ENCODE peak calls at places on chromosomes 16 and 17, in nine cellular contexts. S is A549; B is BJ; W is HepG2; M is breast epithelium; Q is CD8-positive, alpha-beta T cell; D is colonic mucosa; O is IMR-90; U is thoracic aorta. A is an unnamed sample.

GRCh38 chr16:67528222-67528869 is at the start of gene RIPOR1:
- DNase-seq in Q (no peak), U (no peak), S (peak), B (no peak), D (peak), O (no peak), W (peak), M (no peak), A (no peak)

GRCh38 chr17:32794533-32795246 is 82.2 kb downstream of the MYO1D start:
- DNase-seq in U (no peak), D (peak), M (no peak), W (peak), B (no peak), O (no peak), S (no peak), Q (no peak), A (no peak)

GRCh38 chr17:38751803-38752118 is 780 bp upstream of the PSMB3 start:
- DNase-seq in Q (peak), S (peak), B (peak), D (peak), U (no peak), W (peak), O (peak), M (peak), A (no peak)

GRCh38 chr17:15951368-15952047 is 6.6 kb downstream of the ADORA2B start:
- DNase-seq in M (no peak), O (no peak), D (no peak), B (no peak), U (no peak), S (no peak), Q (no peak), W (no peak), A (no peak)

GRCh38 chr16:72598696-72599095 is 426.7 kb upstream of the PMFBP1 start:
- DNase-seq in W (no peak), B (no peak), D (no peak), Q (no peak), O (no peak), U (no peak), M (no peak), S (no peak), A (no peak)

GRCh38 chr17:63512896-63513644 is 10.1 kb upstream of the KCNH6 start:
- DNase-seq in W (no peak), U (no peak), O (no peak), D (no peak), B (no peak), Q (no peak), S (no peak), M (no peak), A (no peak)

GRCh38 chr17:68377771-68378201 is 79.5 kb downstream of the WIPI1 start:
- DNase-seq in U (no peak), D (no peak), Q (no peak), M (no peak), S (no peak), O (no peak), W (no peak), B (no peak), A (no peak)

GRCh38 chr17:49928826-49929475 is 40.0 kb upstream of the DLX4 start:
- DNase-seq in O (peak), B (no peak), Q (no peak), M (no peak), U (no peak), W (peak), S (peak), D (no peak), A (no peak)

GRCh38 chr16:2226918-2227317 is 3.5 kb downstream of the E4F1 start:
- DNase-seq in D (no peak), W (no peak), S (no peak), Q (no peak), M (no peak), O (no peak), B (no peak), U (no peak), A (no peak)

GRCh38 chr17:31072186-31072585 is 22.6 kb upstream of the NF1 start:
- DNase-seq in Q (no peak), B (peak), U (no peak), S (no peak), D (no peak), W (no peak), M (peak), O (peak), A (no peak)

GRCh38 chr17:15456972-15457722 is 10.3 kb downstream of the CDRT4 start:
- DNase-seq in U (no peak), M (peak), S (no peak), B (peak), D (no peak), O (peak), Q (no peak), W (peak), A (no peak)

GRCh38 chr17:9878791-9879525 is 26.1 kb downstream of the RCVRN start:
- DNase-seq in Q (no peak), B (no peak), M (no peak), D (no peak), U (no peak), W (no peak), S (no peak), O (peak), A (no peak)

GRCh38 chr17:36849871-36850348 is 87.4 kb upstream of the LHX1 start:
- DNase-seq in Q (no peak), O (peak), S (peak), M (no peak), W (no peak), U (no peak), B (peak), D (no peak), A (peak)

GRCh38 chr16:27189335-27189972 is 13.9 kb upstream of the KDM8 start:
- DNase-seq in U (no peak), S (no peak), W (no peak), D (no peak), O (no peak), M (no peak), Q (no peak), B (no peak), A (no peak)

GRCh38 chr17:44069974-44070454 is 521 bp upstream of the G6PC3 start:
- DNase-seq in B (no peak), U (no peak), O (no peak), S (peak), D (no peak), Q (no peak), W (no peak), M (no peak), A (no peak)

DNA sequence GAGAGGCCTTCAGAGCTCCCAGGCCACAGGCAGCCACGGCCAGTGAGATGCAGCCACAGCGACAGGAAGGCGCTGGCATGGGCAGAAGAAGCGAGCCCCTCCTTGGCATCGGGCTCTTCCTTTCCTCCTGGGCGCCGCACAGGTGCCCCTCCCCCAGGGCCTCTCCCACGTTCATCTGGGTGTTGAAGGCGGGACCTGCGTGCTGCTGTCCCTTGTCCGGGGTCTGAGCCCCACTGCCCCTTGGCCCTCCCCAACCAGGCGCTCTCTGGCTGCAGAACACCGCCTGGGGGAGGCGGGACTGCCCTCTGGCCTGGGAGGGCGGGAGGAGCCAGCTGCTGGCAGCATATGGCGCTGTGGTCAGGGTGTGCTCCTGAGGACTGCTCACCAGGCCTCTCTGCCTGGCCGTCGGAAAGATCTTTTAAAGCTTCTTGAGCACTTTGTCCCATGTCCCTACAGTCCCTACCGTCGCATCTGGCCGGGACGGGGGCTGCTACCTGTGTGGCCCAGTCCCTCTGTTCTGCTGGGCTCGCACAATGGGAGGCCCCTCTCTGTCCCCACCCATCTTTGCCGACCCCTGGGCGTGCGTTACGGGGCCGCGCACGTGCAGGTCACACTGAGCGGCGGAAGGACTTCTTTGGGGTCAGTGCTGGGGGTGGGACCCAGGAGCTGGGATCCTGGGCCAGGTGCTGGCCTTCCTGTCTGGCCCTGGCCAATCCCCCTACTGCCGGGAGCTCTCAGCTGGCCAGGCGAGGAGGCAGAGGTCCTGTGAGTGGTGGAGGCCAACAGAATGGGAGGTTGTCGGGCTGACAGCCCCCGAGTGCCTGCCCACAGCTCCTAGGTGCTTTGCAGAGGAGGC is 1.7 kb downstream of the SLC25A10 start:
- DNase-seq in B (no peak), Q (no peak), S (no peak), O (no peak), M (no peak), W (peak), U (no peak), D (peak), A (no peak)
- H3K4me3 ChIP-seq in B (no peak), Q (no peak), S (peak), O (no peak), M (no peak), W (peak), U (no peak), D (peak), A (peak)

DNA sequence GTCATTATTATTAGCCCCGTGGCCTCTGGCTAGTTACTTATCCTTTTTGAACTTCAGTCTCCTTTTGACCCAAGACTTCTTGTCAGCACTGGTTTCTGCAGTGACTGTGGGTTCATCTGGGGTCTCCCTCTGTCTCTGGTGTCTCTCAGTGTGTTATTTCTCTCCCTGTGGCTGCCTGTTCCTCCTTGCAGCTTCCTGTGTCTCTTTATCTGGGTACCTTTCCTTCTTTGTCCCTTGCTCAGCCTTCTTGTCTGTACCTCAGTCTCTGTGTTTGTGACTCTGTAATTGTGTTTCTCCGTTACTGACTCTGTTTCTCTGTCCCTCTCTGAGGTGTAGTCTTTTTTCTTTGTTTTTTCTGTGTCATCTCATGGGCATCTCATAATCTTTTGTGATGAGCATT is 102.6 kb upstream of the CDH11 start:
- DNase-seq in U (no peak), D (no peak), M (no peak), O (no peak), B (no peak), S (no peak), W (no peak), Q (no peak), A (no peak)
- TF ChIP-seq CTCF in U (no peak), D (no peak), M (no peak), O (no peak), B (no peak), S (no peak), W (no peak), Q (no peak), A (no peak)

DNA sequence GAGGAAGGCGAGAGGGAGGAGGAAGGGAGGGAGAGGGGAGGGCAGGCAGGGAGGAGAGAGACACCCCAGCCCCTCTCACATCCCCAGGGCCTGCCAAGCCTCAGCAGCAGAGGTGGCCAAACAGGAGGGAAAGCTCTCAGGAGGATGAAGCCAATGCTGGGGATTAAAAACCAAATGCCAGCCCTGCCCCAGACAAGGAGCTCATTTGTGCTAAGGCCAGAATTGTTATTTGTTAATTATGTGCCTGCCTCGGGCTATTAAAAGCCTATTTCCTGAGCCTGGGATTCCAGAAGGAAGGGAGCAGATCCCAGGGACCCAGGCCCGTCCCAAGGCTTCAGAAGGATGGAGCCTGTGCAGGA is 27.9 kb upstream of the GINS2 start:
- DNase-seq in Q (no peak), M (peak), B (no peak), W (no peak), U (no peak), D (no peak), O (no peak), S (no peak), A (no peak)
- H3K4me3 ChIP-seq in Q (no peak), M (no peak), B (no peak), W (no peak), U (no peak), D (no peak), O (no peak), S (no peak), A (no peak)

DNA sequence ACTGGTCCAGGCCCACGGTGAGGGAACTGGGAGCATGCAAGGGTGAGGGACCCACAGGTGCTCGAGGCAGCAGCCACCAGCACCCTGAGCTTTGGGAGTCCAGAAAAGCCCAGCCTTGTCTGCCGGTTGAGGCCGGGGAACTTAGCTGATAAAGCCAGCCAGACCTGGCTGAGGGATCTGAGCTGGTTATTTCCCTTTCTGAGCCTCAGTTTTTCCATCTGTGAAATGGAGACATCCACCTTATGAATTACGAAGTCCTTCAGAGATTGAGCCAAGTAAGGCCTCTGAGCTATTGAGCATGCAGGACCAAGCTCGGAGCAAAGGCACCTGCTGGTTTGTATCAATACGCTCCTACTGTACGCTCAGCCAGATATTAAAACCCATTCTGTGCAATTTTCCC is 13.8 kb downstream of the NECAB2 start:
- DNase-seq in W (no peak), S (no peak), D (no peak), B (no peak), Q (no peak), U (no peak), M (no peak), O (no peak), A (no peak)
- TF ChIP-seq CTCF in W (no peak), S (no peak), D (no peak), B (no peak), Q (no peak), U (no peak), M (no peak), O (no peak), A (no peak)

GRCh38 chr17:75876190-75876937 is 2.0 kb downstream of the TRIM47 start:
- DNase-seq in B (no peak), Q (peak), M (no peak), U (no peak), S (peak), D (peak), O (no peak), W (peak), A (peak)
- H3K4me3 ChIP-seq in B (peak), Q (peak), M (peak), U (peak), S (peak), D (peak), O (no peak), W (peak), A (peak)

GRCh38 chr16:48115299-48115698 is 40.5 kb downstream of the ABCC12 start:
- DNase-seq in O (no peak), U (no peak), D (no peak), M (no peak), S (no peak), W (no peak), B (no peak), Q (no peak), A (no peak)

GRCh38 chr16:48114410-48114809 is 41.4 kb downstream of the ABCC12 start:
- DNase-seq in S (no peak), B (no peak), W (no peak), D (no peak), M (no peak), Q (no peak), O (no peak), U (no peak), A (no peak)

GRCh38 chr16:48121276-48121675 is 34.5 kb downstream of the ABCC12 start:
- DNase-seq in U (no peak), O (no peak), D (no peak), Q (no peak), M (no peak), W (no peak), S (no peak), B (no peak), A (no peak)

GRCh38 chr16:48118841-48119240 is 37.0 kb downstream of the ABCC12 start:
- DNase-seq in W (no peak), S (no peak), B (no peak), M (no peak), Q (no peak), U (no peak), O (no peak), D (no peak), A (no peak)

DNA sequence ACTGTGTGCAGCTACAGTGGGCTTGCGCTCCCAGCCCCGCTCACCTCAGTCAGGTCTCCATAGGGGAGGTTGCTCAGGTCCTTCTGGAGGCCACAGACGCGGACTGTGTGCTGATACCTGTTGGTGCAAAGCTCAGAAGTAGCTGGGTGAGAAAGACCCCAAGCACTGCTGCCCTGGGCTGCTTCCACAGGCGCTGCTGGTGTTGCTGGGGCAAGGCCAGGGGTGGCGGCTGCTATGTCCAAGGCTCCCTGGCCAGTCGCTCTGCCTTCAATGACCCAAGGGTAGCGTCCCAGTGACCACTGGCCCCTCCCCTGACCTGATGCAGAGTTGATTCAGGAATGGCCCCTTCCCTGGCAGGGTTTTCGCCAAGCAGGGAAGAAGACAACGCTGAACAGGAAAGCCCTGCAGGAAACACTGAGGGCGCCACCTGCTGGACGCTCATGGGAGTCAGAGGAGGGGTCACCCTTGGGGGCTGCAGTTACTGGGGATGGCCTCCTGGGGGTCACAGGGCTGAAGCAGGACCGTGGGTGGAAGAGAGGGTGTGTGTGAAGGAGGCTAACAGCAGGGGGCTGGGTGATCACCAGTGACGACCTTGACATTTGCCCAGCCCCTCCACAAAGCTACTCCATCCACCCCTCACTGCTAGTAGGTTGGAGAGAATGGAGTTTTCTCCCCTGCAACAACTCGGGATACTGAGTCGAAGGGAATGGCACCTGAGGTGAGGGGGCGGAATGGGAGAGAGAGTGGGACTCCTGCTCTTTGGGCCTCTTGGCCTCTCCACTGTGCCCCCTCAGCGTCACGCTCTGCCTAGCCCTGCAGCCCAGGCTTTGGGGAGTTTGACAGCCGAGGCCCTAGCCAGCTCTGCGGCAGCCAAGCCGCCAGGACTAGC is 38.3 kb downstream of the ABCC12 start:
- DNase-seq in D (peak), O (no peak), M (no peak), S (peak), U (no peak), W (peak), B (no peak), Q (peak), A (no peak)
- TF ChIP-seq CTCF in D (peak), O (peak), M (no peak), S (peak), U (peak), W (peak), B (peak), Q (peak), A (peak)

A was measured in GM12864.